ENCODE peak calls at places on chromosome 3, in five cellular contexts. A is activated T-cell treated with anti-CD3 and anti-CD28 coated beads, Interleukin-2, amount 50 U/mL, for 4 hours; E is foreskin keratinocyte; B is effector memory CD8-positive, alpha-beta T cell; W is heart right ventricle. D is an unnamed sample.

GRCh38 chr3:124784686-124785382 is 54.6 kb downstream of the UMPS start:
- ATAC-seq in A (no peak), E (no peak), B (no peak), W (no peak), D (peak; percentile 45)

GRCh38 chr3:179020112-179020511 is 51.5 kb downstream of the ZMAT3 start:
- ATAC-seq in A (no peak), E (no peak), B (no peak), W (peak; percentile 52), D (no peak)

GRCh38 chr3:191307341-191307740 is 21.9 kb upstream of the CCDC50 start:
- ATAC-seq in A (no peak), E (no peak), B (no peak), W (no peak), D (no peak)

GRCh38 chr3:47149339-47149933 is 14.5 kb downstream of the SETD2 start:
- ATAC-seq in A (no peak), E (no peak), B (peak; percentile 32), W (no peak), D (no peak)

GRCh38 chr3:196082471-196082971 is 631 bp upstream of the TFRC start:
- ATAC-seq in A (no peak), E (no peak), B (no peak), W (no peak), D (no peak)

GRCh38 chr3:141237701-141238521 is 6.3 kb downstream of the PXYLP1 start:
- ATAC-seq in A (peak; percentile 78), E (no peak), B (peak; percentile 29), W (peak; percentile 47), D (no peak)

GRCh38 chr3:44396200-44397171 is 57.9 kb downstream of the TCAIM start:
- ATAC-seq in A (no peak), E (no peak), B (no peak), W (no peak), D (no peak)

GRCh38 chr3:187296058-187296457 is 4.5 kb upstream of the MASP1 start:
- ATAC-seq in A (no peak), E (no peak), B (no peak), W (no peak), D (no peak)

GRCh38 chr3:142095866-142096265 is 53.5 kb downstream of the TFDP2 start:
- ATAC-seq in A (no peak), E (no peak), B (no peak), W (no peak), D (no peak)

GRCh38 chr3:37170097-37170496 is 4.3 kb downstream of the LRRFIP2 start:
- ATAC-seq in A (no peak), E (no peak), B (no peak), W (no peak), D (no peak)

GRCh38 chr3:14598143-14598569 is 53.4 kb upstream of the CCDC174 start:
- ATAC-seq in A (peak; percentile 61), E (peak; percentile 27), B (peak; percentile 47), W (no peak), D (no peak)

GRCh38 chr3:169869484-169870304 is at the start of gene LRRC31:
- ATAC-seq in A (no peak), E (no peak), B (no peak), W (no peak), D (no peak)

D was measured in stimulated activated memory B cell treated with anti-CD40 and anti-IgM and Interleukin-4, amounts not matched to agents 10 μg/mL and 1 μg/mL and 100 μg/mL, for 72 hours.